ENCODE peak calls at places on chromosome 19, in eight cellular contexts. One of them, this sample, is unnamed.

GRCh38 chr19:17487240-17488121 is 17.2 kb downstream of the SLC27A1 start:
- DNase-seq in IMR-90: no peak
- DNase-seq in fibroblast of lung: no peak
- DNase-seq in HepG2: no peak
- DNase-seq in GM23248: no peak
- DNase-seq in GM23338: peak; percentile 53
- DNase-seq in HCT116: no peak
- DNase-seq in mammary epithelial cell: no peak
- DNase-seq in this sample: no peak

GRCh38 chr19:46821512-46822359 is 28.9 kb downstream of the AP2S1 start:
- DNase-seq in HepG2: no peak
- DNase-seq in GM23248: no peak
- DNase-seq in HCT116: no peak
- DNase-seq in IMR-90: no peak
- DNase-seq in mammary epithelial cell: no peak
- DNase-seq in fibroblast of lung: no peak
- DNase-seq in GM23338: no peak
- DNase-seq in this sample: no peak

GRCh38 chr19:38061294-38061693 is 154.3 kb downstream of the SIPA1L3 start:
- DNase-seq in mammary epithelial cell: peak; percentile 42
- DNase-seq in GM23248: peak; percentile 82
- DNase-seq in GM23338: no peak
- DNase-seq in HepG2: no peak
- DNase-seq in fibroblast of lung: peak; percentile 85
- DNase-seq in HCT116: no peak
- DNase-seq in IMR-90: peak; percentile 95
- DNase-seq in this sample: no peak

GRCh38 chr19:5369962-5370367 is 29.4 kb upstream of the PTPRS start:
- DNase-seq in HepG2: peak; percentile 39
- DNase-seq in mammary epithelial cell: no peak
- DNase-seq in GM23338: peak; percentile 84
- DNase-seq in HCT116: no peak
- DNase-seq in fibroblast of lung: peak; percentile 12
- DNase-seq in IMR-90: no peak
- DNase-seq in GM23248: peak; percentile 46
- DNase-seq in this sample: peak; percentile 35

GRCh38 chr19:5042556-5042955 is 73.6 kb downstream of the KDM4B start:
- DNase-seq in IMR-90: no peak
- DNase-seq in GM23248: no peak
- DNase-seq in HepG2: no peak
- DNase-seq in HCT116: no peak
- DNase-seq in fibroblast of lung: no peak
- DNase-seq in mammary epithelial cell: no peak
- DNase-seq in GM23338: no peak
- DNase-seq in this sample: no peak

GRCh38 chr19:24159707-24160106 is 72.7 kb downstream of the ZNF254 start:
- DNase-seq in GM23248: peak; percentile 10
- DNase-seq in GM23338: peak; percentile 58
- DNase-seq in mammary epithelial cell: peak; percentile 29
- DNase-seq in HCT116: no peak
- DNase-seq in fibroblast of lung: peak; percentile 16
- DNase-seq in HepG2: peak; percentile 29
- DNase-seq in IMR-90: peak; percentile 17
- DNase-seq in this sample: peak; percentile 3

GRCh38 chr19:19495614-19496603 is 19.4 kb downstream of the TSSK6 start:
- DNase-seq in mammary epithelial cell: no peak
- DNase-seq in GM23338: no peak
- DNase-seq in fibroblast of lung: no peak
- DNase-seq in HepG2: no peak
- DNase-seq in GM23248: no peak
- DNase-seq in HCT116: no peak
- DNase-seq in IMR-90: no peak
- DNase-seq in this sample: no peak

GRCh38 chr19:18496167-18496979 is 25.5 kb downstream of the ELL start:
- DNase-seq in HCT116: no peak
- DNase-seq in IMR-90: peak; percentile 80
- DNase-seq in HepG2: peak; percentile 32
- DNase-seq in fibroblast of lung: peak; percentile 59
- DNase-seq in GM23248: peak; percentile 91
- DNase-seq in GM23338: no peak
- DNase-seq in mammary epithelial cell: peak; percentile 90
- DNase-seq in this sample: peak; percentile 83

GRCh38 chr19:4913996-4914735 is 4.9 kb downstream of the UHRF1 start:
- DNase-seq in HCT116: no peak
- DNase-seq in HepG2: no peak
- DNase-seq in fibroblast of lung: peak; percentile 65
- DNase-seq in mammary epithelial cell: no peak
- DNase-seq in GM23338: no peak
- DNase-seq in GM23248: peak; percentile 43
- DNase-seq in IMR-90: peak; percentile 18
- DNase-seq in this sample: no peak

GRCh38 chr19:40369797-40370196 is 20.2 kb downstream of the HIPK4 start:
- DNase-seq in HepG2: no peak
- DNase-seq in GM23338: no peak
- DNase-seq in IMR-90: no peak
- DNase-seq in HCT116: no peak
- DNase-seq in GM23248: no peak
- DNase-seq in mammary epithelial cell: no peak
- DNase-seq in fibroblast of lung: no peak
- DNase-seq in this sample: no peak

GRCh38 chr19:31955061-31955460 is 390.3 kb upstream of the ZNF507 start:
- DNase-seq in IMR-90: no peak
- DNase-seq in GM23338: no peak
- DNase-seq in HepG2: no peak
- DNase-seq in mammary epithelial cell: no peak
- DNase-seq in fibroblast of lung: no peak
- DNase-seq in GM23248: no peak
- DNase-seq in HCT116: no peak
- DNase-seq in this sample: no peak

GRCh38 chr19:45761714-45762113 is 7.3 kb downstream of the SIX5 start:
- DNase-seq in mammary epithelial cell: no peak
- DNase-seq in GM23248: no peak
- DNase-seq in HepG2: no peak
- DNase-seq in GM23338: no peak
- DNase-seq in fibroblast of lung: no peak
- DNase-seq in IMR-90: no peak
- DNase-seq in HCT116: no peak
- DNase-seq in this sample: no peak

GRCh38 chr19:19535311-19536191 is 2.5 kb upstream of the CILP2 start:
- DNase-seq in IMR-90: no peak
- DNase-seq in GM23338: no peak
- DNase-seq in GM23248: no peak
- DNase-seq in fibroblast of lung: no peak
- DNase-seq in mammary epithelial cell: no peak
- DNase-seq in HepG2: no peak
- DNase-seq in HCT116: no peak
- DNase-seq in this sample: no peak

GRCh38 chr19:46615966-46616365 is 8.9 kb downstream of the PTGIR start:
- DNase-seq in mammary epithelial cell: no peak
- DNase-seq in fibroblast of lung: no peak
- DNase-seq in HCT116: no peak
- DNase-seq in HepG2: no peak
- DNase-seq in IMR-90: no peak
- DNase-seq in GM23248: no peak
- DNase-seq in GM23338: no peak
- DNase-seq in this sample: no peak

GRCh38 chr19:46903458-46903857 is 42.7 kb downstream of the ARHGAP35 start:
- DNase-seq in IMR-90: no peak
- DNase-seq in HCT116: no peak
- DNase-seq in GM23338: no peak
- DNase-seq in mammary epithelial cell: no peak
- DNase-seq in HepG2: no peak
- DNase-seq in fibroblast of lung: no peak
- DNase-seq in GM23248: no peak
- DNase-seq in this sample: peak; percentile 92

GRCh38 chr19:39916236-39916635 is 18.2 kb downstream of the FCGBP start:
- DNase-seq in mammary epithelial cell: no peak
- DNase-seq in HCT116: no peak
- DNase-seq in fibroblast of lung: no peak
- DNase-seq in GM23248: no peak
- DNase-seq in HepG2: no peak
- DNase-seq in GM23338: no peak
- DNase-seq in IMR-90: no peak
- DNase-seq in this sample: no peak

GRCh38 chr19:29679598-29680210 is 14.4 kb downstream of the PLEKHF1 start:
- DNase-seq in mammary epithelial cell: no peak
- DNase-seq in GM23248: no peak
- DNase-seq in HepG2: no peak
- DNase-seq in HCT116: no peak
- DNase-seq in fibroblast of lung: no peak
- DNase-seq in GM23338: no peak
- DNase-seq in IMR-90: no peak
- DNase-seq in this sample: no peak
- H3K4me1 ChIP-seq in mammary epithelial cell: peaks cover 12% of the 10 kb centered on the region
- H3K4me1 ChIP-seq in GM23248: peaks cover 3% of the 10 kb centered on the region
- H3K4me1 ChIP-seq in HepG2: peaks cover 36% of the 10 kb centered on the region
- H3K4me1 ChIP-seq in HCT116: no peaks in the 10 kb centered on the region
- H3K4me1 ChIP-seq in fibroblast of lung: peaks cover 7% of the 10 kb centered on the region
- H3K4me1 ChIP-seq in GM23338: no peaks in the 10 kb centered on the region
- H3K4me1 ChIP-seq in IMR-90: no peaks in the 10 kb centered on the region
- H3K4me1 ChIP-seq in this sample: peaks cover 22% of the 10 kb centered on the region

DNA sequence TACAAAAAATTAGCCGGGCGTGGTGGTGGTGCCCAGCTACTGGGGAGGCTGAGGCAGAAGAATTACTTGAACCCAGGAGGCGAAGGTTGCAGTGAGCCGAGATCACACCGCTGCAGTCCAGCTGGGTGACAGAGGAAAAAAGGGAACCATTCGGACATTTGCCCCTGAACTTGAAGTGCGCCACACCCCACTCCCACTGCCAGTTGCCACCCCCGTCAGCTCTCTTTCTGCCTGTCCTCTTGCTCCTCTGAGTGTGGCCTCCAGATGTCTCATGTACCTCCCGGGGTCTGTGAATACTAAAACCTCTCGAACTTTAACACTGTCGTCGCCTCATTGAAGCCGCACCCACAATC is 4.0 kb downstream of the FPR3 start:
- DNase-seq in GM23338: no peak
- DNase-seq in GM23248: no peak
- DNase-seq in fibroblast of lung: no peak
- DNase-seq in HCT116: no peak
- DNase-seq in IMR-90: no peak
- DNase-seq in mammary epithelial cell: no peak
- DNase-seq in HepG2: no peak
- DNase-seq in this sample: no peak
- H3K4me3 ChIP-seq in GM23338: no peak overlapping the region
- H3K4me3 ChIP-seq in GM23248: peak overlapping the region; percentile 59
- H3K4me3 ChIP-seq in fibroblast of lung: peak overlapping the region; percentile 0
- H3K4me3 ChIP-seq in HCT116: no peak overlapping the region
- H3K4me3 ChIP-seq in IMR-90: no peak overlapping the region
- H3K4me3 ChIP-seq in mammary epithelial cell: no peak overlapping the region
- H3K4me3 ChIP-seq in HepG2: no peak overlapping the region
- H3K4me3 ChIP-seq in this sample: no peak overlapping the region

GRCh38 chr19:3105641-3106508 is 11.7 kb downstream of the GNA11 start:
- DNase-seq in IMR-90: no peak
- DNase-seq in HepG2: no peak
- DNase-seq in GM23338: no peak
- DNase-seq in fibroblast of lung: no peak
- DNase-seq in HCT116: no peak
- DNase-seq in mammary epithelial cell: no peak
- DNase-seq in GM23248: no peak
- DNase-seq in this sample: no peak

GRCh38 chr19:3102239-3103140 is 8.3 kb downstream of the GNA11 start:
- DNase-seq in HCT116: no peak
- DNase-seq in GM23338: no peak
- DNase-seq in GM23248: no peak
- DNase-seq in HepG2: no peak
- DNase-seq in fibroblast of lung: no peak
- DNase-seq in IMR-90: no peak
- DNase-seq in mammary epithelial cell: no peak
- DNase-seq in this sample: no peak

GRCh38 chr19:3106509-3107141 is 12.5 kb downstream of the GNA11 start:
- DNase-seq in GM23338: no peak
- DNase-seq in mammary epithelial cell: no peak
- DNase-seq in HCT116: no peak
- DNase-seq in IMR-90: no peak
- DNase-seq in GM23248: no peak
- DNase-seq in HepG2: no peak
- DNase-seq in fibroblast of lung: no peak
- DNase-seq in this sample: no peak

GRCh38 chr19:3107658-3108057 is 13.5 kb downstream of the GNA11 start:
- DNase-seq in fibroblast of lung: no peak
- DNase-seq in GM23338: no peak
- DNase-seq in GM23248: no peak
- DNase-seq in mammary epithelial cell: no peak
- DNase-seq in HCT116: no peak
- DNase-seq in IMR-90: no peak
- DNase-seq in HepG2: no peak
- DNase-seq in this sample: no peak

DNA sequence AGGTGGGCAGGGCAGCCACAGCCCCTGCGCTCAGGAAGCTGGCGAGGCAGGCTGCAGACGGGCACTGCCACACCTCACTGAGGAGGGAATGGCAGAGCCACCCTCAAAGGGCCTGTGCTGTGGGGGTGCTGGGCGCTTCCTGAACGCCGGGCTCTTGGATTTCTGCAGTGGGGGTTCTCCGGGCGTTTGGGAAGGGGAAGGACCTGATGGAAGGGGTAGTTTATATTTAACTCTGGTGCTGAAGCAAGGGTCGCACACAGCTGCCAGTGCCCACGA is 10.5 kb downstream of the GNA11 start:
- DNase-seq in mammary epithelial cell: no peak
- DNase-seq in HCT116: no peak
- DNase-seq in GM23338: no peak
- DNase-seq in GM23248: no peak
- DNase-seq in fibroblast of lung: no peak
- DNase-seq in HepG2: no peak
- DNase-seq in IMR-90: no peak
- DNase-seq in this sample: no peak
- H3K4me2 ChIP-seq in mammary epithelial cell: no peak overlapping the region
- H3K4me2 ChIP-seq in HCT116: no peak overlapping the region
- H3K4me2 ChIP-seq in GM23338: no peak overlapping the region
- H3K4me2 ChIP-seq in GM23248: no peak overlapping the region
- H3K4me2 ChIP-seq in fibroblast of lung: no peak overlapping the region
- H3K4me2 ChIP-seq in HepG2: no peak overlapping the region
- H3K4me2 ChIP-seq in IMR-90: no peak overlapping the region
- H3K4me2 ChIP-seq in this sample: no peak overlapping the region

DNA sequence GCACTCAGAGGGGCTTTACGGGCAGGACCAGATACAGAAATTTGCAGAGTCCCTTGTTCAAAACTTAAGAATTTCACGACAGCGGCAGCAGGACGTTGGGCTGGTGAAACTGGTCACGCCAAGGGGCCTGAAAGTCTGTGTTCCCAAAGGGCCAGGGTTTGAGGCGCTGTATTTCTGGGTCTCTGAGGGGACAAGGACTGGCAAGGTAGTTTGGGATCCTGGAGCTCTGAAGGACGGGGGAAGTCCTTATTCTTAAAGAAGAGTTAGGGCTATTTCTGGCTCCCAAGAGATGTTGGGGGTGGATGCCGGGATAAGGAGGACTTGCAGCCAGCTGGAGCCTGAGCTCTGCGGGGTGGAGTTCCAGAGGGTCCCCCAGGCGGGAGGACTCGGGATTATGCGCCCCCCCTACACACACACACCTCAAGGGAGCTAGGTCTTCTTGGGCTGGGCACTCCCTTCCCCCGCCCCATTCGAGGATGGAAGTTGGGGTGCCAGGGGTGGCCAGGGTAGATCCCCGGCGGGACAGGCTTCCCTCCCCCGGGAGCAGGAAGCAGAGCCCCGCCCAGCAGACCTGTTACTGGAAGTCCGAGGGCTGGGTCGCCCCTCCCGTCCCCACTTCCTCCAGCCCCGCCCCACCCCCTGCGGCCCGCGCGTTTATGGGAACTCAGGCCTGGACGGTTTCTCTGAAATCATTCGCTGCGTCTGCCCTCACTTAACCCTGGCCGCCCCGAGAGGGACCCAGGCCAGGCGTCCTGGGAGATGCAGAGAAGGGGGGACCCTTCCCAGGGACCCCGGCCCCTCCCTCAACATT is 5.6 kb downstream of the BCL3 start:
- DNase-seq in HCT116: no peak
- DNase-seq in fibroblast of lung: peak; percentile 89
- DNase-seq in IMR-90: peak; percentile 77
- DNase-seq in GM23338: peak; percentile 81
- DNase-seq in HepG2: no peak
- DNase-seq in GM23248: peak; percentile 90
- DNase-seq in mammary epithelial cell: peak; percentile 72
- DNase-seq in this sample: peak; percentile 66
- H3K4me1 ChIP-seq in HCT116: peaks cover 65% of the 10 kb centered on the region
- H3K4me1 ChIP-seq in fibroblast of lung: peaks cover 55% of the 10 kb centered on the region
- H3K4me1 ChIP-seq in IMR-90: peaks cover 57% of the 10 kb centered on the region
- H3K4me1 ChIP-seq in GM23338: peaks cover 28% of the 10 kb centered on the region
- H3K4me1 ChIP-seq in HepG2: peaks cover 61% of the 10 kb centered on the region
- H3K4me1 ChIP-seq in GM23248: peaks cover 44% of the 10 kb centered on the region
- H3K4me1 ChIP-seq in mammary epithelial cell: peaks cover 36% of the 10 kb centered on the region
- H3K4me1 ChIP-seq in this sample: peaks cover 48% of the 10 kb centered on the region